ENCODE peak calls at places on chromosomes 12 and 14, in five cellular contexts. I, N, Z, O and D are unnamed samples.

GRCh38 chr14:39880965-39881364 is 448.7 kb upstream of the FBXO33 start:
- DNase-seq in I (no peak), N (no peak), Z (no peak), O (no peak), D (no peak)

GRCh38 chr12:85836716-85837100 is 499 bp upstream of the RASSF9 start:
- DNase-seq in I (no peak), N (no peak), Z (no peak), O (no peak), D (no peak)

GRCh38 chr14:49769581-49770211 is 1.7 kb downstream of the KLHDC2 start:
- DNase-seq in I (no peak), N (no peak), Z (no peak), O (no peak), D (no peak)

GRCh38 chr14:104422301-104423223 is 157.0 kb upstream of the C14orf180 start:
- DNase-seq in I (no peak), N (no peak), Z (peak), O (no peak), D (no peak)

GRCh38 chr14:100059433-100059781 is 5.8 kb upstream of the EVL start:
- DNase-seq in I (peak), N (no peak), Z (no peak), O (no peak), D (no peak)

GRCh38 chr12:102687523-102687922 is 207.2 kb upstream of the IGF1 start:
- DNase-seq in I (no peak), N (no peak), Z (no peak), O (no peak), D (no peak)

GRCh38 chr12:24546661-24547060 is 402.2 kb downstream of the BCAT1 start:
- DNase-seq in I (no peak), N (no peak), Z (no peak), O (no peak), D (no peak)

GRCh38 chr12:19186722-19187661 is 57.5 kb downstream of the PLEKHA5 start:
- DNase-seq in I (no peak), N (peak), Z (no peak), O (no peak), D (peak)

GRCh38 chr14:21022686-21023085 is 2.2 kb downstream of the NDRG2 start:
- DNase-seq in I (no peak), N (no peak), Z (no peak), O (no peak), D (no peak)

GRCh38 chr12:85955127-85955526 is 81.0 kb downstream of the NTS start:
- DNase-seq in I (no peak), N (peak), Z (no peak), O (no peak), D (peak)

GRCh38 chr12:57718641-57719528 is 19.7 kb downstream of the AGAP2 start:
- DNase-seq in I (no peak), N (no peak), Z (no peak), O (no peak), D (no peak)

GRCh38 chr12:12398026-12398859 is 41.4 kb downstream of the BORCS5 start:
- DNase-seq in I (peak), N (peak), Z (no peak), O (peak), D (peak)

GRCh38 chr12:127149226-127149964 is 1117.6 kb upstream of the TMEM132C start:
- DNase-seq in I (no peak), N (peak), Z (no peak), O (no peak), D (no peak)

GRCh38 chr14:54695196-54695595 is 128.3 kb downstream of the SAMD4A start:
- DNase-seq in I (no peak), N (no peak), Z (no peak), O (no peak), D (no peak)

GRCh38 chr12:93292213-93292612 is 85.5 kb upstream of the NUDT4 start:
- DNase-seq in I (no peak), N (no peak), Z (no peak), O (no peak), D (no peak)

GRCh38 chr12:95131589-95132335 is 58.3 kb upstream of the NR2C1 start:
- DNase-seq in I (no peak), N (no peak), Z (no peak), O (peak), D (peak)

GRCh38 chr12:52942056-52942913 is 6.6 kb upstream of the KRT18 start:
- DNase-seq in I (no peak), N (no peak), Z (peak), O (no peak), D (no peak)

GRCh38 chr12:95815635-95816212 is 25.2 kb upstream of the NTN4 start:
- DNase-seq in I (no peak), N (no peak), Z (no peak), O (no peak), D (peak)

GRCh38 chr12:95390932-95391331 is 83.0 kb upstream of the METAP2 start:
- DNase-seq in I (no peak), N (no peak), Z (no peak), O (no peak), D (no peak)

GRCh38 chr12:103036581-103037214 is 79.2 kb downstream of the ASCL1 start:
- DNase-seq in I (no peak), N (no peak), Z (no peak), O (no peak), D (no peak)

GRCh38 chr12:111340231-111340630 is 28.7 kb downstream of the PHETA1 start:
- DNase-seq in I (no peak), N (no peak), Z (no peak), O (no peak), D (no peak)

GRCh38 chr12:87136330-87136976 is 880.3 kb upstream of the MGAT4C start:
- DNase-seq in I (no peak), N (no peak), Z (no peak), O (no peak), D (peak)

GRCh38 chr12:89971880-89972279 is 263.2 kb upstream of the ATP2B1 start:
- DNase-seq in I (peak), N (no peak), Z (no peak), O (peak), D (peak)

GRCh38 chr14:61452452-61452851 is 131.1 kb downstream of the PRKCH start:
- DNase-seq in I (no peak), N (no peak), Z (no peak), O (no peak), D (no peak)

GRCh38 chr12:94553130-94553519 is 93.5 kb upstream of the CEP83 start:
- DNase-seq in I (peak), N (peak), Z (no peak), O (no peak), D (peak)

GRCh38 chr12:47776471-47777143 is 3.6 kb downstream of the SLC48A1 start:
- DNase-seq in I (no peak), N (no peak), Z (no peak), O (no peak), D (peak)

GRCh38 chr12:19390208-19390607 is 49.1 kb upstream of the AEBP2 start:
- DNase-seq in I (no peak), N (no peak), Z (no peak), O (no peak), D (no peak)

GRCh38 chr12:43676183-43676813 is 82.3 kb downstream of the PUS7L start:
- DNase-seq in I (no peak), N (no peak), Z (no peak), O (no peak), D (peak)

GRCh38 chr12:54021432-54022013 is 6.7 kb upstream of the HOXC6 start:
- DNase-seq in I (no peak), N (no peak), Z (no peak), O (no peak), D (no peak)

DNA sequence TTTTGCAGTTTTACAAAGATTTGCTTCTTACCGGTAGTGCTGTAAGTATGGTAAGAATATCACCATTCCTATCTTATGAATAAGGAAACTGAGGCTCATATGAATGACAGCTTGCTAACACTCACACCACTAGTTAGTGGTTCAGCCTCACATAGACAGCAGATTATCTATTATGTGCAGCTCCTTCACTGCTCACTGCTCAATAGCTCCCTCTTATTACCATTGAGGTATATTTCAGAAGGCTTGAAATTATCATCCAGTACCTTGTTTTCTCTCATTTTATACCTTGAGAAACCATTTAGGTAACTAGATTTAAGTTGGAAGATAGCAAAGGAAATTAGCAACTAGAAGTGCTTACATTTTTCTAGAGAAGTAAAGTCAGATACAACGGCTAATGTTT is 15.5 kb downstream of the RIC8B start:
- DNase-seq in I (no peak), N (no peak), Z (no peak), O (no peak), D (no peak)
- TF ChIP-seq CTCF in I (no peak), N (no peak), Z (no peak), O (no peak), D (peak)

DNA sequence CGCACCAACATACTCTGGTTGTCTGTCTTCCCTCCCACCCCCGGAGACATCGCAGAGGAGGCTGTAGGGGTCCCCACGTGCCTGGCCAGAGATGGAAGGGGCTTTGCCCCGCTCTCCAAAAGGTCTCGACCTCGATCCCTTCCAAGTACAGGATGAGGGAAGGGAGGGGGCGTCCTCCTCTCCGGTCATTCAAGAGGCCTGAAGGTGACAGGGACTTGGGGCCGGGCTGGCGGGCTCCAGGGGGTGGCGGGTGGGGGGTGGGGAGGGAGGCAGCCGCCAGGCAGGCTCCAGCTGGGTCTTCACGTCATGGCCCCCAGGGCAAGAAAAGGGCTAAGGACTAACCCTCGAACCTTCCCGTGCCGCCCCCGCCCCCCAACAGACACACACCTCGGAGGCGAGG is 15.1 kb downstream of the TBX3 start:
- DNase-seq in I (no peak), N (no peak), Z (no peak), O (no peak), D (no peak)
- H3K4me3 ChIP-seq in I (no peak), N (peak), Z (peak), O (peak), D (peak)

GRCh38 chr14:64766430-64767151 is 62.4 kb downstream of the PLEKHG3 start:
- DNase-seq in I (peak), N (no peak), Z (no peak), O (no peak), D (no peak)
- TF ChIP-seq CTCF in I (no peak), N (no peak), Z (no peak), O (no peak), D (no peak)

DNA sequence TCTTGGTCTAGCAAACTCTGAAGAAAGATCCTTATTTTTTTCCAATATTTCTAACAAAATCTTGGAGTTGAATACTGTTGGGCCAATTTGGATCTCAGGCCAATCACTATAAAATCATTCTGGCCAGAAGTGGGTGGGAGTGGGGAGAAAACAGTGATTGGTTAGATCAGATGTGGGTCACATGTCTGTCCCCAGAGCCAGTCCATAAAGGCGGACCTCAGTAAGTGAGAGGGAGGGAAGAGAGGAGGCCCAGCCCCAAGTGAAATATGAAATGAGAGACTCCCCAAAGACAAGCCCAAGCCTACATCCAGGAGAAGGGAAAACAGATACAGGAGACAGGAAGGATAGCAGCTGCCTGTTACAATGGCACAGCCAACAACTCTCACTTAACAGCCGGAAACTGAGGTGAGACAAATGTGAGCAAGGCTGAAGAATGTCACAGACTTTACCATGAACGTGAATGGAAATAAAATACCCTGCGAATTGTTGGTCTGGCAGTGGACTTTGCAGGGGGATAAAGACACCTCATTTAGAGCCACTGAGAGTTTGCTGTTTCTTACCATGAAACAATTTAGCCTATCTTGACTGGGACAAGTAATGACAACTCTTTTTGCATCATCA is 144.7 kb downstream of the HMGA2 start:
- DNase-seq in I (no peak), N (no peak), Z (no peak), O (no peak), D (no peak)
- H3K4me3 ChIP-seq in I (no peak), N (no peak), Z (no peak), O (no peak), D (no peak)

GRCh38 chr12:76241371-76241770 is 106.8 kb downstream of the BBS10 start:
- DNase-seq in I (no peak), N (no peak), Z (no peak), O (no peak), D (no peak)
- TF ChIP-seq CTCF in I (no peak), N (no peak), Z (no peak), O (no peak), D (no peak)

DNA sequence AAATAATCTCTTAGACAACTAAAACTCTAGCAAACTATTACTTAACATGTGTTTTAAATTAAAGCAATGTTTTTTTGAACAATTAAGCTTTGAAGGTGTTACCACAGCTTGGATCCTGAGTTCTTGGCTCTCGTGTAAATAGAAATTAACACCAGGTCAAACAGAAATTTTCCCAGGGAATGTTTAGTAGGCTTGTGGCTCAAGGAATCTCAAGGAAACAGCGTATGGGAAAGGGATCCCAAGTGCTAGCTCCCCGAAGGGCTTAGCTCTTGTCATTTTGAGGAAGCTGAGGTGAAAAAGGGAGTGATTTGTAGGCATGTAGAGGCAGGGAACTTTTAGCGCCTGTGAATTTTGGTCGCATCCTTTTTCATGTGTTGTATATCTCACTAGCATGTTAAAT is 11.4 kb downstream of the KNTC1 start:
- DNase-seq in I (no peak), N (no peak), Z (no peak), O (no peak), D (no peak)
- H3K4me3 ChIP-seq in I (no peak), N (no peak), Z (no peak), O (no peak), D (no peak)